ENCODE peak calls at places on chromosomes 5 and 9, in four cellular contexts. F, A, C and V are unnamed samples.

GRCh38 chr5:169029087-169029486 is 271.9 kb downstream of the SLIT3 start:
- DNase-seq in C (no peak), F (no peak), A (no peak), V (no peak)

GRCh38 chr5:127950707-127951356 is 132.7 kb upstream of the SLC12A2 start:
- DNase-seq in A (no peak), F (no peak), C (no peak), V (no peak)

GRCh38 chr9:8679405-8679951 is 879.9 kb upstream of the DMAC1 start:
- DNase-seq in F (no peak), C (no peak), A (no peak), V (no peak)

GRCh38 chr5:150710165-150710564 is 9.3 kb upstream of the RBM22 start:
- DNase-seq in C (no peak), A (no peak), F (no peak), V (no peak)

GRCh38 chr9:97307091-97307490 is 368 bp upstream of the CCDC180 start:
- DNase-seq in C (no peak), A (peak; percentile 63), F (peak; percentile 71), V (no peak)

GRCh38 chr5:151239237-151239861 is 13.6 kb upstream of the GM2A start:
- DNase-seq in F (no peak), A (peak; percentile 77), C (peak; percentile 63), V (no peak)

GRCh38 chr9:124259273-124260078 is 1.7 kb downstream of the NEK6 start:
- DNase-seq in A (no peak), C (peak; percentile 91), F (no peak), V (no peak)

GRCh38 chr5:155728146-155728856 is 598.7 kb upstream of the SGCD start:
- DNase-seq in C (no peak), A (no peak), F (no peak), V (no peak)

GRCh38 chr5:86665984-86666760 is 48.4 kb downstream of the COX7C start:
- DNase-seq in F (no peak), C (no peak), A (no peak), V (peak; percentile 21)

GRCh38 chr5:171149772-171150171 is 159.3 kb upstream of the TLX3 start:
- DNase-seq in F (no peak), A (no peak), C (no peak), V (no peak)

GRCh38 chr5:38382898-38383297 is 124.5 kb downstream of the EGFLAM start:
- DNase-seq in C (peak; percentile 85), F (peak; percentile 69), A (peak; percentile 84), V (peak; percentile 4)

GRCh38 chr9:113215142-113215541 is 5.9 kb downstream of the FKBP15 start:
- DNase-seq in C (peak; percentile 22), A (no peak), F (no peak), V (no peak)

GRCh38 chr5:155049569-155050383 is 36.2 kb downstream of the KIF4B start:
- DNase-seq in A (no peak), C (peak; percentile 4), F (no peak), V (no peak)

GRCh38 chr5:168916852-168917251 is 337.7 kb upstream of the PANK3 start:
- DNase-seq in C (no peak), F (no peak), A (no peak), V (no peak)

GRCh38 chr5:160269017-160269416 is 39.7 kb downstream of the FABP6 start:
- DNase-seq in C (no peak), A (no peak), F (no peak), V (no peak)

GRCh38 chr9:98432134-98432533 is 176.7 kb upstream of the TBC1D2 start:
- DNase-seq in A (peak; percentile 74), F (no peak), C (no peak), V (no peak)

GRCh38 chr5:93602261-93603149 is 19.5 kb downstream of the NR2F1 start:
- DNase-seq in F (no peak), A (no peak), C (no peak), V (no peak)

GRCh38 chr9:90898229-90898628 is 96.6 kb downstream of the SYK start:
- DNase-seq in F (no peak), C (no peak), A (no peak), V (no peak)

GRCh38 chr5:160262151-160262550 is 32.8 kb downstream of the FABP6 start:
- DNase-seq in A (no peak), C (peak; percentile 18), F (no peak), V (no peak)

GRCh38 chr9:120393386-120394057 is 186.4 kb downstream of the CDK5RAP2 start:
- DNase-seq in A (no peak), C (no peak), F (no peak), V (no peak)

GRCh38 chr5:122089614-122090013 is 11.6 kb upstream of the LOX start:
- DNase-seq in F (no peak), A (no peak), C (no peak), V (no peak)

GRCh38 chr5:94691947-94692346 is 73.5 kb downstream of the SLF1 start:
- DNase-seq in C (peak; percentile 3), A (no peak), F (no peak), V (no peak)

GRCh38 chr9:16401720-16402119 is 468.8 kb downstream of the BNC2 start:
- DNase-seq in C (no peak), F (no peak), A (no peak), V (no peak)

GRCh38 chr5:6404129-6404528 is 25.8 kb upstream of the MED10 start:
- DNase-seq in F (no peak), C (no peak), A (no peak), V (peak; percentile 8)

GRCh38 chr9:69223605-69224004 is 49.5 kb downstream of the TJP2 start:
- DNase-seq in A (peak; percentile 57), F (peak; percentile 53), C (peak; percentile 52), V (no peak)

GRCh38 chr9:116806075-116806474 is 119.0 kb downstream of the TRIM32 start:
- DNase-seq in C (no peak), A (no peak), F (no peak), V (no peak)

GRCh38 chr5:43315262-43315661 is 2.0 kb upstream of the HMGCS1 start:
- DNase-seq in A (no peak), F (no peak), C (no peak), V (no peak)

GRCh38 chr5:8013951-8014844 is 145.2 kb downstream of the MTRR start:
- DNase-seq in A (no peak), F (no peak), C (no peak), V (no peak)

GRCh38 chr5:187617-188451 is 3.5 kb upstream of the LRRC14B start:
- DNase-seq in F (no peak), C (no peak), A (no peak), V (no peak)

GRCh38 chr5:157571357-157571827 is 4.2 kb downstream of the ADAM19 start:
- DNase-seq in A (no peak), C (no peak), F (peak; percentile 23), V (peak; percentile 75)

GRCh38 chr5:152274206-152274605 is 130.9 kb downstream of the NMUR2 start:
- DNase-seq in F (no peak), A (no peak), C (no peak), V (no peak)

GRCh38 chr9:76677481-76678055 is 86.7 kb upstream of the PCA3 start:
- DNase-seq in A (no peak), F (no peak), C (no peak), V (no peak)

GRCh38 chr9:133986061-133986460 is 6.1 kb downstream of the VAV2 start:
- DNase-seq in F (no peak), C (no peak), A (no peak), V (no peak)

GRCh38 chr9:98314381-98315066 is 59.1 kb upstream of the TBC1D2 start:
- DNase-seq in A (no peak), C (no peak), F (no peak), V (no peak)

DNA sequence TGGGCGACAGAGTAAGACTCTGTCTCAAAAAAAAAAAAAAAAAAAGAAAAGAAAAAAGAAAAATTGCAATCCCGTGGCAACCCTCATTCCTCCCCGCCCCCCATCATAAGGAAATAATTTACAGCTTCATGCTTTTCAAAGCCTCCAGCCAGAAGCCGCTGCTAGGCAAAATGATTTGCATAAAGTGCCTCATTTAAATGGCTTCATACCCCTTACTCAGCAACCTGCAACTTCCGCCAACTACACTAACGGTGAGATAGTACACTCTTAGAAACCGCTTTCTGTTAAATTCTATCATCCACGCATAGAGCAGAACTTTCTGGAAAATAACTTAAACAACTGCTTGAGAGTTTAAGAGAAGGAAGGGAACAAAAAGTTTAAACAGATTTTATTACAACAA is 17.8 kb downstream of the SERINC5 start:
- DNase-seq in F (no peak), C (no peak), A (no peak), V (no peak)
- TF ChIP-seq HDAC6 in F (no peak), C (no peak), A (no peak), V (no peak)

GRCh38 chr9:27393054-27393846 is 96.3 kb upstream of the EQTN start:
- DNase-seq in A (no peak), C (no peak), F (no peak), V (no peak)

GRCh38 chr9:27394826-27395201 is 97.9 kb upstream of the EQTN start:
- DNase-seq in A (no peak), F (no peak), C (peak; percentile 6), V (no peak)

GRCh38 chr9:27392451-27392850 is 95.5 kb upstream of the EQTN start:
- DNase-seq in F (no peak), C (no peak), A (no peak), V (no peak)

GRCh38 chr9:27395484-27395921 is 98.6 kb upstream of the EQTN start:
- DNase-seq in C (no peak), F (peak; percentile 39), A (no peak), V (no peak)

GRCh38 chr9:27394154-27394825 is 97.3 kb upstream of the EQTN start:
- DNase-seq in F (no peak), C (no peak), A (no peak), V (no peak)
- TF ChIP-seq HDAC6 in F (no peak), C (no peak), A (no peak), V (no peak)

GRCh38 chr9:95488971-95489370 is 27.8 kb downstream of the PTCH1 start:
- DNase-seq in F (no peak), C (no peak), A (no peak), V (no peak)
- TF ChIP-seq HDAC6 in F (no peak), C (no peak), A (no peak), V (no peak)

GRCh38 chr5:14156611-14157493 is 13.7 kb downstream of the TRIO start:
- DNase-seq in A (no peak), C (peak; percentile 34), F (no peak), V (peak; percentile 67)

GRCh38 chr5:14153071-14153864 is 10.1 kb downstream of the TRIO start:
- DNase-seq in C (no peak), F (no peak), A (no peak), V (no peak)

GRCh38 chr5:14155075-14155474 is 11.9 kb downstream of the TRIO start:
- DNase-seq in A (no peak), F (no peak), C (no peak), V (no peak)

GRCh38 chr5:14155730-14156129 is 12.6 kb downstream of the TRIO start:
- DNase-seq in F (no peak), C (no peak), A (no peak), V (no peak)

DNA sequence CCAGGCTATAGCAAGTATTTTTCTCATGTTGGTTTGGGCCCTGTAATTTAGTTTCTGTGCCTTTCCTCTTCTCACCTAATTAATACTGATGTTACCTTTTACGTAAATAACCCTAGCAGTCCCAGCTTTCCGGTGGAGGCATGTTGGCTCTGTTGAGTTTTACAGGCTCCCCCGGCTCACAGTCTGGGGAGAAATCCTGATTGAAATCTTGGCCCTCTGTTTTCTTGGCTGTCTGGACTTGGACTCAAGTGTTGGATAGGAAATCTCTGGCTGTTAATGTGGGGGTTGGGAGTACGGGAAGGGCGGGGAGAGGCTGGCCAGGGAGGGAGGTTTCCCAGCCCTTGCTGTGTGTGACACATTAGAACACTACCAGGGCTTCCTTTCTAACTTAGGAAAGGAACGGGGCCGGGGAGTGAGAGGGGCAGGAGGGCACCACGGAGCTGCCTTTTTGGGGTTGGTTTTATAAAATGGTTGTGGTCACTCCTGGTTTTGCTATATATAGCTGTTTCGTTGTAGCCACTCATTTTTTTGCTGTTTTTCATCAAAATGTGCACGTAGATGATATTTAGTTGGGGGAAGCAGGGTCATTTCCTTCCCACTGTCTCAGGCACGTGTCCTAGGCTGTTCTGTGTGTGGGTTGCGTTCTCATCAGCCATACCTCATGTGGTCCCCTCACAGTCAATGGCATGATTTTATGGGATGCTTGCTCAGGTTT is 10.9 kb downstream of the TRIO start:
- DNase-seq in C (no peak), A (no peak), F (no peak), V (no peak)
- TF ChIP-seq HDAC6 in C (no peak), A (no peak), F (no peak), V (no peak)